ENCODE peak calls at places on chromosomes 12 and 14, in six cellular contexts. K is mammary epithelial cell; E is CD8-positive, alpha-beta T cell; C is astrocyte; R is thoracic aorta; P is Peyer's patch. S is an unnamed sample. For H3K27me3, the result is how much of the 10 kb centered on the place peaks cover.

GRCh38 chr12:71602745-71603577 is 60.7 kb downstream of the ZFC3H1 start:
- DNase-seq in E (no peak), K (no peak), C (no peak), P (no peak), R (no peak), S (no peak)

GRCh38 chr12:52005903-52006703 is 643 bp upstream of the TAMALIN start:
- DNase-seq in E (no peak), R (no peak), C (no peak), K (no peak), P (peak), S (peak)

GRCh38 chr14:68636597-68636996 is 156.3 kb downstream of the ZFP36L1 start:
- DNase-seq in E (no peak), P (no peak), R (no peak), C (no peak), K (no peak), S (no peak)

GRCh38 chr14:49959822-49960408 is 67.0 kb downstream of the ARF6 start:
- DNase-seq in P (peak), E (no peak), C (no peak), R (no peak), K (no peak), S (no peak)

GRCh38 chr12:75978677-75979076 is 52.9 kb downstream of the PHLDA1 start:
- DNase-seq in R (no peak), P (no peak), K (no peak), E (no peak), C (no peak), S (no peak)

GRCh38 chr12:89072303-89073026 is 279.8 kb downstream of the DUSP6 start:
- DNase-seq in K (no peak), C (no peak), P (no peak), E (no peak), R (no peak), S (no peak)

GRCh38 chr12:113471619-113472171 is at the start of gene LHX5:
- DNase-seq in E (no peak), R (no peak), C (no peak), K (no peak), P (no peak), S (no peak)

GRCh38 chr12:48198619-48198973 is 4.5 kb downstream of the OR10AD1 start:
- DNase-seq in K (no peak), R (no peak), E (no peak), C (no peak), P (peak), S (peak)

GRCh38 chr12:112029326-112029725 is 16.1 kb downstream of the ERP29 start:
- DNase-seq in C (no peak), P (no peak), K (no peak), R (no peak), E (no peak), S (no peak)

GRCh38 chr14:100504372-100505078 is 82.7 kb downstream of the BEGAIN start:
- DNase-seq in R (no peak), K (peak), E (no peak), C (peak), P (no peak), S (no peak)

GRCh38 chr14:71348394-71348793 is 441.1 kb downstream of the PCNX1 start:
- DNase-seq in R (no peak), P (no peak), C (no peak), E (no peak), K (no peak), S (no peak)

GRCh38 chr14:64746298-64747250 is 42.4 kb downstream of the PLEKHG3 start:
- DNase-seq in C (no peak), R (no peak), K (no peak), E (no peak), P (no peak), S (no peak)

GRCh38 chr12:83896416-83896815 is 1016.2 kb downstream of the SLC6A15 start:
- DNase-seq in K (no peak), E (no peak), C (no peak), R (no peak), P (no peak), S (no peak)

GRCh38 chr12:25789520-25789919 is 169.0 kb upstream of the RASSF8 start:
- DNase-seq in C (peak), K (no peak), P (no peak), R (no peak), E (no peak), S (no peak)

GRCh38 chr12:40145896-40146295 is 40.0 kb upstream of the SLC2A13 start:
- DNase-seq in R (no peak), C (no peak), E (no peak), P (no peak), K (no peak), S (no peak)

GRCh38 chr12:29782821-29783772 is 645 bp downstream of the TMTC1 start:
- DNase-seq in E (no peak), K (peak), C (peak), P (no peak), R (no peak), S (peak)

GRCh38 chr12:85865905-85866304 is 8.2 kb upstream of the NTS start:
- DNase-seq in E (no peak), K (no peak), P (no peak), C (peak), R (no peak), S (peak)

GRCh38 chr12:47393403-47393790 is 312.4 kb downstream of the RPAP3 start:
- DNase-seq in R (no peak), P (no peak), K (no peak), E (no peak), C (no peak), S (no peak)

GRCh38 chr12:122422769-122423257 is 344 bp upstream of the CLIP1 start:
- DNase-seq in R (no peak), K (peak), P (peak), C (peak), E (no peak), S (no peak)

GRCh38 chr14:49766839-49767238 is 1.1 kb upstream of the KLHDC2 start:
- DNase-seq in E (no peak), R (no peak), P (no peak), K (peak), C (no peak), S (no peak)

GRCh38 chr12:117502633-117503032 is 141.2 kb upstream of the NOS1 start:
- DNase-seq in E (no peak), K (no peak), R (no peak), P (no peak), C (no peak), S (no peak)
- H3K27me3 ChIP-seq in E (under half), K (under half), R (under half), P (under half), C (under half), S (under half)

GRCh38 chr12:118336123-118336522 is 36.6 kb downstream of the TAOK3 start:
- DNase-seq in P (no peak), E (no peak), R (no peak), K (no peak), C (no peak), S (no peak)
- TF ChIP-seq CTCF in P (no peak), E (no peak), R (no peak), K (no peak), C (no peak), S (no peak)

GRCh38 chr14:23557946-23558345 is 1.9 kb downstream of the THTPA start:
- DNase-seq in E (no peak), P (no peak), C (no peak), K (no peak), R (no peak), S (no peak)
- H3K4me3 ChIP-seq in E (no peak), P (no peak), C (no peak), K (no peak), R (no peak), S (no peak)

DNA sequence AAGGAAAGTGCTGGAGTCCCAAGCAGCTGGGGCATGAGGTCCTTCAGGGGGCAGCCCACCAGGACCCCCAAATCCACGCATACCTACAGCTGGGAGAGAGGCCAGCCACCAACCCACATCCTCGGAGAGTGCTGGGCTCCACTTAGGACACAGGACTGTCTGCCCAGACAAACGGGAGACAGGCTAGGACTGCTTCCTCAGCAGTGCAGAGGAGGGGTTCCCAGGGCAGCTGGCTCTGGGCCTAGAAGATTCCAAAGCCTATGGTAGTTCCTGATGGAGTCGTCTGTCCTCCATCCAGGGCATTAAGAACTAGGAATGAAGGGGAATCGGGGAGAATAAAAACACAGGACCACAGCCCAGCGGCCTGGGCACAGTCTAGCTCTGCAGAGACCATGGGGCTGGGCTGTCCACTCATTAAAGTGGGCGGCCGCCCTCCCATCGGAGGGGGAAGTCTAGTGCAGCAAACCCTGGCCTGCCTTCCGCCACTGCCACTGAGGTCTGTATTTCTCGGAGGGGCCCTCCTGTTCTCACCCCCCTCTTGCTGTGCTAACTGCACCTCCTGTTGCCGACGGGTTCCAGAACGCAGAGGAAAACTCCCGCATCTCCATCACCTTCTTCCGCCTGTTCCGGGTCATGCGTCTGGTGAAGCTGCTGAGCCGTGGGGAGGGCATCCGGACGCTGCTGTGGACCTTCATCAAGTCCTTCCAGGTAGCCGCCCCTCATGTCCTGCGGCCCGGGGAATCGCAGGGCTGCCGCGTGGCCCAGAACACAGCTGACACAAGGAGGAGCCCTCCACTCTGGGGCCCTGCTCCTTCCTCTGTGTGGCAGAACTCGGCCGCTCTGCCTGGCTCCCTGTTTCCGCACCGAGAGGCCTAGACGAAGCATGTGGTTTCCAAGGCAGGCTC is 143.5 kb upstream of the FKBP4 start:
- DNase-seq in R (no peak), P (no peak), C (no peak), K (no peak), E (no peak), S (no peak)
- H3K27me3 ChIP-seq in R (under half), P (under half), C (under half), K (under half), E (under half), S (under half)

GRCh38 chr12:24228371-24228770 is 278.9 kb upstream of the SOX5 start:
- DNase-seq in C (no peak), E (no peak), P (no peak), K (no peak), R (no peak), S (no peak)

GRCh38 chr12:24228980-24229730 is 279.7 kb upstream of the SOX5 start:
- DNase-seq in E (no peak), P (no peak), C (no peak), K (no peak), R (no peak), S (no peak)

GRCh38 chr12:24226745-24227350 is 277.4 kb upstream of the SOX5 start:
- DNase-seq in K (peak), R (peak), P (no peak), C (peak), E (no peak), S (no peak)

GRCh38 chr12:24230061-24230460 is 280.6 kb upstream of the SOX5 start:
- DNase-seq in K (no peak), C (no peak), E (no peak), P (no peak), R (no peak), S (no peak)

GRCh38 chr12:24227550-24227949 is 278.1 kb upstream of the SOX5 start:
- DNase-seq in E (no peak), K (no peak), P (no peak), R (no peak), C (no peak), S (no peak)
- TF ChIP-seq CTCF in E (no peak), K (no peak), P (no peak), R (no peak), C (no peak), S (no peak)

GRCh38 chr12:49961111-49961922 is at the start of gene AQP5:
- DNase-seq in C (no peak), P (no peak), R (no peak), K (no peak), E (no peak), S (no peak)
- H3K4me3 ChIP-seq in C (peak), P (peak), R (peak), K (no peak), E (no peak), S (peak)

DNA sequence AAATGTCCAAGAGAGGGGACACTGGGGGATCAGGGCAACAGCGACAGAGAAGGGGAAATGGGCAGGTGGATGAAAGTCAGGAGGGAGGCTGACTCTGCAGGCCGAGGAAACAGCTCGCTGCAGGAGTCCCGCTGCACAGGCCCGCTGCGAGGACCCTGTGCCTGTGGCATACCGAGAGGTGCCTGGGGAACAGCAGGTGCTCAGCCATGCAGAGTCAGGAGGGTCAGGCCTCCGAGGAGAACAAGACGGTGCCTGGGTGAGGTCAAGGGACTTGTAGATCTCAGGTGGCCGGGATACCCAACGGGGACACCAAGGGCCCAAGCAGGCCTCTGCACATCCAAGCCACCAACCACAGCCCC is 67.6 kb downstream of the NCOR2 start:
- DNase-seq in C (no peak), E (no peak), P (no peak), K (no peak), R (no peak), S (no peak)
- H3K27me3 ChIP-seq in C (under half), E (under half), P (under half), K (under half), R (under half), S (under half)

GRCh38 chr12:19181666-19182426 is 52.3 kb downstream of the PLEKHA5 start:
- DNase-seq in R (no peak), E (no peak), P (no peak), C (no peak), K (no peak), S (peak)
- TF ChIP-seq CTCF in R (peak), E (no peak), P (no peak), C (peak), K (peak), S (peak)

GRCh38 chr12:66288121-66288520 is 14.2 kb upstream of the HELB start:
- DNase-seq in C (no peak), R (no peak), E (no peak), K (no peak), P (peak), S (no peak)
- H3K4me3 ChIP-seq in C (no peak), R (no peak), E (peak), K (no peak), P (no peak), S (no peak)

S was measured in cardiac muscle cell.